ENCODE peak calls at places on chromosomes 13 and 19, in five cellular contexts. I, Y, G, T and P are unnamed samples.

GRCh38 chr13:20607015-20607414 is 40.1 kb downstream of the IFT88 start:
- DNase-seq in I (no peak), Y (no peak), G (no peak), T (no peak), P (no peak)

GRCh38 chr19:36032251-36033104 is at the start of gene CLIP3:
- DNase-seq in I (peak; percentile 88), Y (no peak), G (no peak), T (peak; percentile 69), P (no peak)

GRCh38 chr19:6723108-6723618 is 2.7 kb upstream of the C3 start:
- DNase-seq in I (peak; percentile 67), Y (no peak), G (no peak), T (peak; percentile 56), P (peak; percentile 72)

GRCh38 chr19:588093-588742 is 1.5 kb upstream of the HCN2 start:
- DNase-seq in I (peak; percentile 96), Y (peak; percentile 70), G (no peak), T (peak; percentile 79), P (peak; percentile 50)

GRCh38 chr19:688214-688613 is 7.0 kb downstream of the PRSS57 start:
- DNase-seq in I (no peak), Y (no peak), G (no peak), T (no peak), P (no peak)

GRCh38 chr19:5380215-5380919 is 39.8 kb upstream of the PTPRS start:
- DNase-seq in I (no peak), Y (no peak), G (no peak), T (no peak), P (no peak)

GRCh38 chr13:95474992-95475391 is 77.5 kb upstream of the CLDN10 start:
- DNase-seq in I (no peak), Y (no peak), G (no peak), T (no peak), P (no peak)

GRCh38 chr13:66803759-66804456 is 426.2 kb downstream of the PCDH9 start:
- DNase-seq in I (no peak), Y (no peak), G (no peak), T (no peak), P (no peak)

GRCh38 chr19:21848706-21849105 is 12.7 kb upstream of the ZNF43 start:
- DNase-seq in I (no peak), Y (no peak), G (no peak), T (no peak), P (no peak)

GRCh38 chr19:45825917-45826893 is 11.1 kb upstream of the RSPH6A start:
- DNase-seq in I (no peak), Y (no peak), G (no peak), T (no peak), P (no peak)
- H3K36me3 ChIP-seq in I (peaks cover 84% of the 10 kb centered on the region), Y (peaks cover 96% of the 10 kb centered on the region), G (peaks cover 91% of the 10 kb centered on the region), T (peaks cover 94% of the 10 kb centered on the region), P (peaks cover 45% of the 10 kb centered on the region)

DNA sequence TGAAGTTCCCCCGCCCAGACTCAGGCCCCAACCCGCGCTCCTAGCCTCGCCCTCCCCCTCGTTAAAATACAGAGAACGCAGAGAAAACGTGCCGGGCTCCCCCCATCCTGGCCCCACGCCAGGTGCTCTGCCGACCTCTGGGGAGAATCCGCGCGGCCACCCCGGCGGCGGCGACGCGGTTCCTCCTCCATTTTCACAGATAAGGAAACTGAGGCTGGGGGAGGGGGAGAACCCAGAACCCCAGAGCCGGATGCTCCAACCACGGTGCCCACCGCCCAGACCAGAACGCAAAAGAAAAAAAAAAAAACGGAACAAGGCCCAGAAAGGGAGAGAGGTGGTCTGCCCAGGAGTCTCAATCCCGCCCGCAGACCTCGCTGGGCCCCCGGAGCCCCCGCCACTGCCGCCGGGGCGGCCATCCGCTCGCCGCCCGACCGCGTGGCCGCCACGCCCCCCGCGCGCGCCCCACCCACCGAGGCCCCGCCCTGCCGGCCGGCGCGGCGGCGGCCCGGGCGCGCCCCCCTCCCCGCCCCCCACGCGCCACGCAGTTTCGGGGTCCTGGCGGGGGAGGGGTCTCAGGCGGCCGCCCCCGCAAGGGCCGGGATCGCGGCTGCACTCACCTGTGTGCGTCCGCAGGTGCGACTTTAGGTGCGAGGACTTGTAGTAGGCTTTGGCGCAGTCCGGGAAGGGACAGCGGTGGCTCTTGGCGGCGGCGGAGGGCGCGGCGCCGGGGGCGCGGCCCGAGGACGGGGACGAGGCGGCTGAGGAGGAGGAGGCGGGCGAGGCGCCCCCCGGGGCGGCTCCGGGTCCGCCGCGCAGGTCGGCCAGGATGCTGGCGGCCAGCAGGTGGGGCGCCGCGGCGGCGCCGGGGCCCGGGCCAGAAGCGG is 713 bp downstream of the KLF16 start:
- DNase-seq in I (peak; percentile 83), Y (no peak), G (no peak), T (no peak), P (no peak)
- H3K27me3 ChIP-seq in I (no peaks in the 10 kb centered on the region), Y (no peaks in the 10 kb centered on the region), G (no peaks in the 10 kb centered on the region), T (no peaks in the 10 kb centered on the region), P (no peaks in the 10 kb centered on the region)

GRCh38 chr19:34150558-34150957 is 21.7 kb upstream of the LSM14A start:
- DNase-seq in I (no peak), Y (no peak), G (no peak), T (no peak), P (no peak)
- H3K27ac ChIP-seq in I (no peak overlapping the region), Y (no peak overlapping the region), G (no peak overlapping the region), T (no peak overlapping the region), P (no peak overlapping the region)

GRCh38 chr19:42989851-42990250 is 36.4 kb downstream of the PSG11 start:
- DNase-seq in I (no peak), Y (no peak), G (no peak), T (no peak), P (no peak)
- H3K36me3 ChIP-seq in I (no peaks in the 10 kb centered on the region), Y (no peaks in the 10 kb centered on the region), G (no peaks in the 10 kb centered on the region), T (no peaks in the 10 kb centered on the region), P (no peaks in the 10 kb centered on the region)

DNA sequence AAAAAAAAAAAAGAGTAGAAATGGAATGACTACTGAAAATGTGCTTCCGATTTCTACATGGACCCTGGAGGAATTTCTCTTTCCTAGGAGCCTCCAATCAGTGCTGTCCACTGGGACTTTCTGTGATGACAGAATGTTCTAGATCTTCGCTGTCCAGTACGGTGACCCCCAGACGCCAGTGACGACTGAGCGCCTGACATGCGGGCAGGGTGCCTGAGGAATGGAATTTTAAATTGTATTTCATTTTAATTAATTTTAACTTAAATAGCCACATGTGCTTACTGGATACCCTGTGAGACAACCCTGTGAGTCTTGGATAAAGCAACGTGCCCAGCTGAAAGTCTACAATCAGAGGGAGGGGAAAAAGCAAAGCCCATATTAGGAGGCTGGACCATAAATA is 4.1 kb upstream of the TLE6 start:
- DNase-seq in I (no peak), Y (no peak), G (peak; percentile 88), T (peak; percentile 66), P (no peak)
- H3K27me3 ChIP-seq in I (peaks cover 8% of the 10 kb centered on the region), Y (no peaks in the 10 kb centered on the region), G (no peaks in the 10 kb centered on the region), T (no peaks in the 10 kb centered on the region), P (no peaks in the 10 kb centered on the region)